ENCODE peak calls at places on chromosomes 5 and 9, in eight cellular contexts. N is IMR-90, W is suprapubic skin, G is stomach, H is body of pancreas, Q is breast epithelium, O is vagina, D is spleen. Y is an unnamed sample. For H3K4me1, the result is how much of the 10 kb centered on the place peaks cover.

GRCh38 chr5:178529080-178529479 is 61.1 kb downstream of the COL23A1 start:
- DNase-seq in N (no peak), W (peak), G (no peak), H (no peak), Q (no peak), O (no peak), D (peak), Y (no peak)

GRCh38 chr5:131328536-131329186 is 64.8 kb downstream of the CDC42SE2 start:
- DNase-seq in N (peak), W (no peak), G (no peak), H (no peak), Q (no peak), O (no peak), D (no peak), Y (peak)

GRCh38 chr5:111584651-111585050 is 72.3 kb upstream of the STARD4 start:
- DNase-seq in N (peak), W (no peak), G (no peak), H (no peak), Q (no peak), O (no peak), D (no peak), Y (no peak)

GRCh38 chr5:139180850-139181785 is 17.1 kb downstream of the SIL1 start:
- DNase-seq in N (no peak), W (no peak), G (no peak), H (no peak), Q (no peak), O (no peak), D (no peak), Y (no peak)

GRCh38 chr9:37902804-37903580 is 935 bp downstream of the SLC25A51 start:
- DNase-seq in N (peak), W (no peak), G (no peak), H (no peak), Q (no peak), O (no peak), D (peak), Y (no peak)

GRCh38 chr9:72718503-72718902 is 197.1 kb downstream of the TMC1 start:
- DNase-seq in N (no peak), W (no peak), G (no peak), H (peak), Q (no peak), O (no peak), D (no peak), Y (no peak)

GRCh38 chr9:131120620-131121228 is 4.7 kb upstream of the NUP214 start:
- DNase-seq in N (no peak), W (no peak), G (no peak), H (no peak), Q (no peak), O (no peak), D (no peak), Y (no peak)

GRCh38 chr5:93995126-93995621 is 253.8 kb upstream of the POU5F2 start:
- DNase-seq in N (no peak), W (no peak), G (no peak), H (no peak), Q (no peak), O (no peak), D (no peak), Y (no peak)

GRCh38 chr9:113957778-113958430 is 81.8 kb downstream of the ZNF618 start:
- DNase-seq in N (peak), W (no peak), G (no peak), H (peak), Q (no peak), O (no peak), D (no peak), Y (no peak)

GRCh38 chr5:79511945-79512493 is 1.9 kb downstream of the HOMER1 start:
- DNase-seq in N (no peak), W (no peak), G (no peak), H (no peak), Q (no peak), O (no peak), D (no peak), Y (no peak)

GRCh38 chr5:10602031-10602806 is 38.3 kb downstream of the ANKRD33B start:
- DNase-seq in N (no peak), W (no peak), G (no peak), H (peak), Q (no peak), O (no peak), D (no peak), Y (no peak)

GRCh38 chr9:84374516-84374915 is 34.0 kb upstream of the SLC28A3 start:
- DNase-seq in N (no peak), W (no peak), G (no peak), H (no peak), Q (no peak), O (no peak), D (no peak), Y (no peak)

GRCh38 chr5:82991678-82992323 is 85.4 kb downstream of the TMEM167A start:
- DNase-seq in N (peak), W (no peak), G (no peak), H (no peak), Q (no peak), O (no peak), D (no peak), Y (no peak)

GRCh38 chr5:23730023-23730422 is 222.6 kb downstream of the PRDM9 start:
- DNase-seq in N (no peak), W (no peak), G (no peak), H (no peak), Q (no peak), O (no peak), D (no peak), Y (no peak)

DNA sequence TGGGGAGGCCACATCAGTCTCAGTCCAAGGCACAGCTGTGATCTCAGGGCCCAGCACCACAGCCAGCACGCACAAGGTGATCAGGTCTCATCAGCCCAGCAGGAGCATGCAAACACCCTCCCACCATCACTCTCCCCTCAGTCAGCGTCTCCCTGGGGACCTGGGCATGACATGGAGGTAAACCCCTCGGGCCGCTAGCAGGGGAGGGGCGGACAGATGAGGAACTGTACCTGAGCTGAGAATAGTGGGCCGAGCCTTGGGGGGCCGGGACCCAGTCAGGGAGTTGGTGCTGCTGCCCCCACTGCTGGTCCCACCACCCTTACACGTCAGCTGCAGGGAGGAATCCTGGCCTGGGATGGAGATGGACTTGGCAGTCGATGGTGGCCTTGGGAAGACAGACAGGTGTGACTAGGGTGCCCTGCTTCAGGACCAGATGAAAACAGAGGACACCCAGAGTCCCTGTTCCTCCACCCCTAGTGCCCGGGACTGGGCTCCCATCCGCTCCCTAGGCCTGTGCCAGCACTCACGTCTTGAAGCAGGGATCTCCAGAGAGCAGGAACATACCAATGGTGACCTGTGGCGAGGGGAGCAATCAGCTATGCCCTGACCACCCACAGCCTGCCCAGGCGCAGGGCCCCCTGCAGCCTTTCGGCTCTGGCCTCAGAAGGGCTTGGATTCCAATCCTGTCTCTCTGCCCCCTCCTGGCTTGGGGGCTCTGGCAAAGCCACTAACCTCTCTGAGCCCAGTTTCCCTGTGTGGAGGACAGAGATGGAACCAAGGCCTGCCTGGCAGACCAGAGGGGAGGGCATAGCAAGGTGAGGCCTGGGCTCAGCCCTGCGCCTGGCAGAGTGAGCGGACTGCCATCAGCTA is 10.4 kb upstream of the DPM2 start:
- DNase-seq in N (no peak), W (no peak), G (no peak), H (no peak), Q (no peak), O (no peak), D (no peak), Y (no peak)
- H3K4me1 ChIP-seq in N (under half), W (under half), G (under half), H (under half), Q (under half), O (half or more), D (under half), Y (under half)

DNA sequence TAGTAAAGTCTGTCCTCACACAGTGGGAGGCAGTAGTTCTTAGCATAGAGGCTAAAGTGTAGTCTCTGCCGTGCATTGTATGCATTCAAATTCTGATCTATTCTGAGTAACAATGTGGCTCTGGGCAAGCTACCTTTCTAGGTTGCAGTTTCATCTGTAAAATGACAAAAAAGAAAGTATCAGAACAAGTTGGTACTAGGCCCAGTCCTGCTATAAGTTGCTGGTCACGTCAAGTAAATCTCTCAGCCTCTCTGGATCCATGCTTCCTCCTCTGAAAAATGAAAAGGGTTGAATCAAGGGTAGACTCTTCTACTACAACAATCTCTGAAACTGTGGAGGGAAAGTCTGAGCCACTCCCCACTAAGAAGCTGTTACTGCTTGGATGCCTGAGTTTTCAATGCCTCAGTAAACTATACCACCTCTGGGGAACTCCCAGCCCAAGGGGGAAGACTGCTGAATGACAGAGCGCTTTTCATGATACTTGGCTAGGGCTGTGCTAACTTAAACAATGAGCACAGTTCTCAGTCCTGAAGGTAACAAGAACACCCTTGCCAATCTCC is 34.5 kb upstream of the SPARC start:
- DNase-seq in N (peak), W (no peak), G (no peak), H (no peak), Q (no peak), O (no peak), D (no peak), Y (no peak)
- TF ChIP-seq POLR2A in N (no peak), W (no peak), G (no peak), H (no peak), Q (no peak), O (no peak), D (no peak), Y (no peak)

DNA sequence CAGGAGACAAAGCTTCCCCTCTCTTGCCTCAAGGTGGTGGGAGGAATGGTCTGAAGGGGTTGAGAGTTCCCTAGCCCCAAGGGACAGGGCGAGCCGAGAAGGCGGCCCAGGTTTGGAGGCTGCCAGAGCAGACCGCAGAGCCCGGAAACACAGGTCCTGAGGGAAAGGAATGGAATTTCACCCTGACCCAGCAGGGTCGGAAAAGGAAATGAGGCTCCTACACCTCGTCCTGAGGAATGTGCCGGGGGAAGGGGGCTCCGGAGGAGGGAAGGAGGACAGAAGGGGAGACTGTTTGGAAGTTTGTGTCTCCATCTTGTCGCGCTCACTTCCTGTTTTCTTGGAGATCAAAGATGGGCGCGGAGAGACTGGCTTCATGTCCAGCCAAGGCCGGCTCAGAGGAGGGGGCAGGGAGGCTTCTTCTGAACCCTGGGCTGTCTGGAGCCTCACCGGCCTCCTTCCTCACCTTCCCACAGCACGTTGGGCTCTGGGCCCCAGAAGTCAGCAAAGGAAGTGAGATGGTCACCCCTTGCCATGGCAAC is 9.6 kb downstream of the ENG start:
- DNase-seq in N (no peak), W (peak), G (no peak), H (no peak), Q (no peak), O (no peak), D (no peak), Y (no peak)
- H3K4me1 ChIP-seq in N (under half), W (under half), G (under half), H (under half), Q (under half), O (under half), D (under half), Y (under half)

DNA sequence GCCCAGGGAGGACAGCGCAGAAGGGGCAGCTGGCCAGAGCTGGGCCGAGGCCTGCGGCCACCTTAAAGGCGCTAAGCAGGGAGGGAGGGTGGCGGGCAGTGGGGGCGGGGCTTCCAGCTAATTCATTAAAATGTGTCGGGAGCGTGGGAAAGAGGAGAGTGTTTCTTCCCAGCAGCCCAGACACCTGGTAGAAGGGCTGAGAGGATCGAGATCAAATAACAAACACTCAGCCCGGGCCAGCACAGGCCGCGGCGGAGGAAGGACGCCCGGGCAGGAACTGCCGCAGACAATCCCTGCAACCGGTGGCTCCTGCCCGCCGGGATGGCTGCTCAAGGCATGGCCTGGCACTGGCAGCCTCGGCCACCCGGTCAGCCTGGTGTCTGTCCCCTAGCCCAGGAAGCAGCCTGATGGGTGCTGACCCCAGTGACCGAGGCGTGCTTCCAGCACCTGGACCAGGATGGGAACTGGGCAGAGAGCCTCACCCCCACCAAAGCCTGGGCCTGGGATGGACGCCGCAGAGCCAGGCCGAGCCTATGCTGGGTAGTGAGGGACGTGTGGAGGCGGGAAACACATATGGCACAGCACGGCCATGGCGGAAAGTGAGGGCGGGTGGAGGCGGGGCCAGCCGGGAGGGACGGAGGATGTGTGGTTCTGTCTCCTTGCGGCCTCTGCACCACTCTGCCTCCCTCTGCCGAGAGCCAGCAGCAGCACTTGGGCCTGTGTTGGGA is 3.2 kb upstream of the NRARP start:
- DNase-seq in N (no peak), W (peak), G (peak), H (peak), Q (peak), O (no peak), D (peak), Y (no peak)
- TF ChIP-seq POLR2A in N (no peak), W (no peak), G (no peak), H (peak), Q (no peak), O (no peak), D (no peak), Y (no peak)

GRCh38 chr5:150649828-150650712 is 9.6 kb downstream of the SYNPO start:
- DNase-seq in N (no peak), W (no peak), G (no peak), H (no peak), Q (no peak), O (no peak), D (no peak), Y (no peak)
- H3K4me1 ChIP-seq in N (under half), W (under half), G (under half), H (under half), Q (under half), O (under half), D (under half), Y (under half)

DNA sequence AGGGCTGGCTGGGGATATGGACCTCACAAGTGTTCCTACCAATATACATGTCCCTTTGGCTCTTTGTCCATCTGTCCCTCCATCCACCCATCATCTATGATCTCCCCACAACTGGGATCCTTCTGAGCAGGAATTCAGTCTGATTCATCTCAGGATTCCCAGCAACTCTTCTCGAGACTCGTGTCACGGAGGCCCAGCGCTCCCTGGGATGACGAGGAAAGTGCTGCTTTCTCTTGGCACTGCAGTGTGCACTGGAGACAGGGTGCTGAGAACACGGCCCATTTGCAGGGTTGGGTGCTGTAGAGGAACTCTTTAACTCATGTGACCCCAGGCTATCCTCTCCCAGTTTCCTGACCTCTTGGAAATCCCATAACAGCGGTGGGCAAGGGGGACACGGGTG is 72.9 kb downstream of the ANGPTL2 start:
- DNase-seq in N (peak), W (peak), G (no peak), H (no peak), Q (no peak), O (peak), D (no peak), Y (no peak)
- TF ChIP-seq POLR2A in N (no peak), W (no peak), G (no peak), H (no peak), Q (no peak), O (no peak), D (no peak), Y (no peak)

Y was measured in HCT116.